ENCODE peak calls at places on chromosomes 5 and 9, in ten cellular contexts. B, X, P, L, M, W, A, R, Y and V are unnamed samples.

GRCh38 chr9:95286151-95286550 is 31.4 kb downstream of the FANCC start:
- DNase-seq in B (peak), X (no peak), P (no peak), L (no peak), M (no peak), W (no peak), A (no peak), R (no peak), Y (no peak), V (no peak)

GRCh38 chr5:78858401-78858800 is 126.7 kb downstream of the ARSB start:
- DNase-seq in B (no peak), X (no peak), P (no peak), L (no peak), M (no peak), W (no peak), A (no peak), R (no peak), Y (no peak), V (no peak)

GRCh38 chr5:125375143-125375542 is 628.7 kb upstream of the ZNF608 start:
- DNase-seq in B (no peak), X (no peak), P (no peak), L (no peak), M (no peak), W (no peak), A (no peak), R (no peak), Y (no peak), V (no peak)

GRCh38 chr9:133752739-133753446 is 14.7 kb upstream of the SARDH start:
- DNase-seq in B (no peak), X (no peak), P (no peak), L (no peak), M (no peak), W (no peak), A (peak), R (no peak), Y (peak), V (no peak)

GRCh38 chr5:66498791-66499207 is 97.4 kb upstream of the MAST4 start:
- DNase-seq in B (no peak), X (no peak), P (peak), L (peak), M (no peak), W (no peak), A (peak), R (no peak), Y (peak), V (no peak)

GRCh38 chr5:12322042-12322441 is 417.8 kb upstream of the CTNND2 start:
- DNase-seq in B (no peak), X (no peak), P (no peak), L (no peak), M (no peak), W (no peak), A (no peak), R (no peak), Y (no peak), V (no peak)

GRCh38 chr9:133119461-133120342 is 1.3 kb downstream of the RALGDS start:
- DNase-seq in B (peak), X (no peak), P (no peak), L (no peak), M (no peak), W (no peak), A (no peak), R (no peak), Y (no peak), V (peak)

GRCh38 chr9:136437839-136438547 is 1.7 kb downstream of the INPP5E start:
- DNase-seq in B (peak), X (no peak), P (no peak), L (no peak), M (no peak), W (no peak), A (no peak), R (no peak), Y (no peak), V (no peak)

GRCh38 chr9:69671904-69672827 is at the start of gene APBA1:
- DNase-seq in B (peak), X (peak), P (peak), L (peak), M (peak), W (peak), A (peak), R (no peak), Y (no peak), V (peak)

GRCh38 chr5:154580422-154580821 is 102.4 kb upstream of the HAND1 start:
- DNase-seq in B (no peak), X (no peak), P (no peak), L (no peak), M (no peak), W (no peak), A (no peak), R (no peak), Y (no peak), V (no peak)

GRCh38 chr9:23686257-23686656 is 139.8 kb downstream of the ELAVL2 start:
- DNase-seq in B (no peak), X (no peak), P (no peak), L (no peak), M (no peak), W (no peak), A (no peak), R (no peak), Y (no peak), V (no peak)

GRCh38 chr9:136947955-136948510 is 3.0 kb downstream of the C8G start:
- DNase-seq in B (peak), X (peak), P (peak), L (peak), M (no peak), W (peak), A (peak), R (peak), Y (peak), V (no peak)

GRCh38 chr9:135791431-135792267 is 89.7 kb downstream of the KCNT1 start:
- DNase-seq in B (no peak), X (no peak), P (no peak), L (no peak), M (no peak), W (no peak), A (no peak), R (no peak), Y (no peak), V (no peak)

GRCh38 chr5:103014983-103015382 is 105.0 kb downstream of the GIN1 start:
- DNase-seq in B (peak), X (no peak), P (no peak), L (no peak), M (no peak), W (no peak), A (no peak), R (no peak), Y (no peak), V (no peak)

GRCh38 chr5:97044057-97044456 is 98.4 kb downstream of the LIX1 start:
- DNase-seq in B (peak), X (peak), P (peak), L (peak), M (no peak), W (peak), A (no peak), R (peak), Y (peak), V (no peak)

GRCh38 chr9:77017505-77017894 is 2.0 kb upstream of the FOXB2 start:
- DNase-seq in B (no peak), X (no peak), P (no peak), L (no peak), M (no peak), W (no peak), A (no peak), R (no peak), Y (no peak), V (no peak)

GRCh38 chr5:169746147-169746694 is 109.1 kb downstream of the DOCK2 start:
- DNase-seq in B (no peak), X (no peak), P (no peak), L (no peak), M (no peak), W (no peak), A (no peak), R (no peak), Y (no peak), V (no peak)

GRCh38 chr5:107669543-107670027 is 1.2 kb downstream of the EFNA5 start:
- DNase-seq in B (peak), X (peak), P (peak), L (peak), M (peak), W (peak), A (peak), R (no peak), Y (no peak), V (peak)

GRCh38 chr9:83281306-83282255 is 218.6 kb upstream of the RASEF start:
- DNase-seq in B (no peak), X (peak), P (peak), L (peak), M (no peak), W (no peak), A (peak), R (no peak), Y (no peak), V (peak)

GRCh38 chr5:181217111-181217804 is 5.8 kb upstream of the TRIM41 start:
- DNase-seq in B (peak), X (peak), P (peak), L (peak), M (peak), W (peak), A (no peak), R (no peak), Y (no peak), V (no peak)

GRCh38 chr9:84997472-84997871 is 327.9 kb downstream of the NTRK2 start:
- DNase-seq in B (no peak), X (no peak), P (no peak), L (no peak), M (no peak), W (no peak), A (no peak), R (no peak), Y (no peak), V (no peak)

GRCh38 chr5:155430192-155430591 is 416.6 kb downstream of the KIF4B start:
- DNase-seq in B (no peak), X (no peak), P (no peak), L (no peak), M (no peak), W (no peak), A (no peak), R (no peak), Y (no peak), V (no peak)

GRCh38 chr9:27353405-27354229 is 56.7 kb upstream of the EQTN start:
- DNase-seq in B (no peak), X (peak), P (no peak), L (no peak), M (no peak), W (no peak), A (peak), R (no peak), Y (no peak), V (no peak)

GRCh38 chr9:35538361-35539234 is 48.7 kb downstream of the RUSC2 start:
- DNase-seq in B (peak), X (peak), P (peak), L (no peak), M (peak), W (peak), A (peak), R (no peak), Y (no peak), V (no peak)

GRCh38 chr5:14806452-14806851 is 65.1 kb downstream of the ANKH start:
- DNase-seq in B (peak), X (peak), P (peak), L (no peak), M (no peak), W (no peak), A (peak), R (no peak), Y (no peak), V (peak)

GRCh38 chr9:129008469-129008965 is 19.6 kb downstream of the SH3GLB2 start:
- DNase-seq in B (no peak), X (no peak), P (no peak), L (no peak), M (no peak), W (no peak), A (no peak), R (no peak), Y (no peak), V (no peak)

GRCh38 chr9:129006328-129007034 is 21.6 kb downstream of the SH3GLB2 start:
- DNase-seq in B (peak), X (peak), P (peak), L (peak), M (peak), W (peak), A (peak), R (peak), Y (peak), V (peak)

GRCh38 chr9:129008986-129009583 is 19.0 kb downstream of the SH3GLB2 start:
- DNase-seq in B (no peak), X (no peak), P (no peak), L (no peak), M (no peak), W (no peak), A (no peak), R (no peak), Y (no peak), V (no peak)

GRCh38 chr9:129007035-129007765 is 20.9 kb downstream of the SH3GLB2 start:
- DNase-seq in B (no peak), X (peak), P (peak), L (no peak), M (peak), W (no peak), A (peak), R (no peak), Y (no peak), V (no peak)

GRCh38 chr9:129007766-129008468 is 20.2 kb downstream of the SH3GLB2 start:
- DNase-seq in B (no peak), X (no peak), P (no peak), L (no peak), M (no peak), W (no peak), A (no peak), R (no peak), Y (no peak), V (no peak)
- TF ChIP-seq POLR2A in B (no peak), X (no peak), P (no peak), L (no peak), M (no peak), W (no peak), A (no peak), R (no peak), Y (no peak), V (no peak)

GRCh38 chr9:37999501-38000189 is 69.4 kb downstream of the SHB start:
- DNase-seq in B (peak), X (no peak), P (no peak), L (no peak), M (no peak), W (no peak), A (no peak), R (no peak), Y (no peak), V (no peak)
- H3K27ac ChIP-seq in B (peak), X (peak), P (peak), L (peak), M (no peak), W (peak), A (no peak), R (peak), Y (no peak), V (no peak)

DNA sequence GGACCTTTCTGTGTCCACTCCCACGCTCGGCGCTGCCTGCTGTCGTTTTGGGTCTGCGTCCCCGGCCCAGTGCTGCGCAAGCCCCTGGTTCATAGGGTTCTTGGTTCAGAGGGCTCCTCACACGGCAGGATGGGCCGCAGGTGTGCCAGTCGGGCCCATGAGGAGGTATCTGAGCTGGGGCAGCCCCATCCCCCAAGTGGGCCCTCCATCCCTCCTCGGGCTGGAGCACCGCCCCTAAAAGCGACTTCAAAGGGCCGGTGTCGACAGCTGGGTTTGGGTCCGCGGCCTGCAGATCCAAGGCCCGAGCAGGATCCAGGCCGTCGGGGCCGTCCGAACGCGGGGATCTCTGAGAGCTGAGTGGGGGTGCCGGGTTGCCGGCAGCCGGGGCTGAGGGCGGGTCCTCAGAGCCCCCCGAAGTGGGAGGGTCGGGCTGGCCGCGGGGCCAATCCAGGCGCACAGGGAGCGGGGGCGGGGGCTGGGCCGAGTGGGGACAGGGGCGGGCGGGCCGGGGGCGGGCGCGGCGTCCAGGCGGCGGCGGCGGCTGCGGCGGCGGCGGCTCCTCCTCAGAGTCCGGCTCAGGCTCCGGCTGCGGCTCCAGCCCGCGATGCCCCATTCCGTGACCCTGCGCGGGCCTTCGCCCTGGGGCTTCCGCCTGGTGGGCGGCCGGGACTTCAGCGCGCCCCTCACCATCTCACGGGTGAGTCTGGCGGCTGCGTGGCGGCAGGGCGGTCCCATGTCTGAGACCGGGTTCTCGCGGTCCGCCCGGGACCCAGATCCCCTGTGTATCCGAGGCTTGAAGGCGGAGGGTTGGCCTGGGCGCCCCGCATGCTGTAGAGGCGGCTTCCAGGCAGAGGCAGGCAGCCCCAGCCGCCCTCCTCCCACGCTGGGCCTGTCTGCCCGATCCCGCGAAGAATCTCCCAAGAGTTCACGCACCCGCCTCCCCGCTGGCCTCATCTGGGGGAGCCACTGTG is at the start of gene PDLIM4:
- DNase-seq in B (no peak), X (peak), P (no peak), L (no peak), M (peak), W (peak), A (peak), R (no peak), Y (no peak), V (peak)
- TF ChIP-seq POLR2A in B (peak), X (no peak), P (no peak), L (no peak), M (peak), W (peak), A (no peak), R (no peak), Y (no peak), V (peak)

GRCh38 chr9:129949821-129950220 is 93.2 kb downstream of the FNBP1 start:
- DNase-seq in B (no peak), X (no peak), P (no peak), L (no peak), M (no peak), W (no peak), A (peak), R (no peak), Y (no peak), V (no peak)
- H3K27ac ChIP-seq in B (no peak), X (no peak), P (peak), L (no peak), M (peak), W (peak), A (no peak), R (no peak), Y (no peak), V (peak)

GRCh38 chr5:10761842-10762165 is 770 bp upstream of the DAP start:
- DNase-seq in B (peak), X (no peak), P (no peak), L (no peak), M (peak), W (no peak), A (no peak), R (no peak), Y (no peak), V (no peak)
- TF ChIP-seq POLR2A in B (no peak), X (no peak), P (no peak), L (no peak), M (no peak), W (no peak), A (no peak), R (no peak), Y (no peak), V (no peak)

GRCh38 chr9:129962376-129962765 is 80.6 kb downstream of the FNBP1 start:
- DNase-seq in B (no peak), X (no peak), P (no peak), L (no peak), M (no peak), W (no peak), A (peak), R (no peak), Y (no peak), V (no peak)

GRCh38 chr9:129954868-129955550 is 88.0 kb downstream of the FNBP1 start:
- DNase-seq in B (peak), X (no peak), P (no peak), L (peak), M (no peak), W (no peak), A (peak), R (no peak), Y (no peak), V (no peak)

GRCh38 chr9:129962889-129963703 is 79.9 kb downstream of the FNBP1 start:
- DNase-seq in B (peak), X (peak), P (peak), L (no peak), M (peak), W (peak), A (peak), R (no peak), Y (no peak), V (peak)

GRCh38 chr9:129953736-129954135 is 89.3 kb downstream of the FNBP1 start:
- DNase-seq in B (no peak), X (no peak), P (no peak), L (no peak), M (no peak), W (no peak), A (peak), R (no peak), Y (no peak), V (no peak)

GRCh38 chr9:129958771-129959170 is 84.2 kb downstream of the FNBP1 start:
- DNase-seq in B (no peak), X (no peak), P (no peak), L (no peak), M (no peak), W (no peak), A (no peak), R (no peak), Y (no peak), V (no peak)
- H3K27ac ChIP-seq in B (no peak), X (no peak), P (peak), L (no peak), M (no peak), W (peak), A (no peak), R (no peak), Y (no peak), V (no peak)

GRCh38 chr5:159100022-159100927 is 559 bp upstream of the EBF1 start:
- DNase-seq in B (peak), X (peak), P (peak), L (peak), M (peak), W (peak), A (peak), R (peak), Y (no peak), V (peak)
- TF ChIP-seq POLR2A in B (peak), X (peak), P (peak), L (peak), M (peak), W (peak), A (peak), R (no peak), Y (no peak), V (peak)

GRCh38 chr5:143642791-143643190 is 169.2 kb upstream of the HMHB1 start:
- DNase-seq in B (peak), X (no peak), P (no peak), L (no peak), M (no peak), W (no peak), A (no peak), R (no peak), Y (no peak), V (no peak)
- H3K27ac ChIP-seq in B (no peak), X (no peak), P (no peak), L (no peak), M (no peak), W (no peak), A (no peak), R (no peak), Y (no peak), V (no peak)